ENCODE peak calls at places on chromosome 11, in four cellular contexts. One of them, this sample, is unnamed.

GRCh38 chr11:126060651-126061220 is 1.9 kb downstream of the CDON start:
- DNase-seq in IMR-90: no peak
- DNase-seq in A549: no peak
- DNase-seq in adrenal gland: no peak
- DNase-seq in this sample: no peak

GRCh38 chr11:124754710-124755109 is 2.7 kb upstream of the VSIG2 start:
- DNase-seq in IMR-90: no peak
- DNase-seq in A549: no peak
- DNase-seq in adrenal gland: no peak
- DNase-seq in this sample: no peak

GRCh38 chr11:92627615-92628201 is 341.7 kb upstream of the MTNR1B start:
- DNase-seq in IMR-90: peak; percentile 31
- DNase-seq in A549: no peak
- DNase-seq in adrenal gland: no peak
- DNase-seq in this sample: no peak

GRCh38 chr11:115676206-115676605 is 172.0 kb upstream of the CADM1 start:
- DNase-seq in IMR-90: no peak
- DNase-seq in A549: no peak
- DNase-seq in adrenal gland: no peak
- DNase-seq in this sample: no peak

GRCh38 chr11:35567737-35568465 is 42.5 kb upstream of the PAMR1 start:
- DNase-seq in IMR-90: peak; percentile 65
- DNase-seq in A549: no peak
- DNase-seq in adrenal gland: no peak
- DNase-seq in this sample: no peak

GRCh38 chr11:92302766-92303165 is 78.1 kb downstream of the FAT3 start:
- DNase-seq in IMR-90: peak; percentile 18
- DNase-seq in A549: no peak
- DNase-seq in adrenal gland: no peak
- DNase-seq in this sample: no peak

GRCh38 chr11:44189986-44190882 is 94.8 kb downstream of the EXT2 start:
- DNase-seq in IMR-90: no peak
- DNase-seq in A549: no peak
- DNase-seq in adrenal gland: no peak
- DNase-seq in this sample: no peak

GRCh38 chr11:44130751-44131150 is 35.3 kb downstream of the EXT2 start:
- DNase-seq in IMR-90: no peak
- DNase-seq in A549: no peak
- DNase-seq in adrenal gland: no peak
- DNase-seq in this sample: no peak

GRCh38 chr11:72423840-72424239 is 10.5 kb downstream of the CLPB start:
- DNase-seq in IMR-90: no peak
- DNase-seq in A549: no peak
- DNase-seq in adrenal gland: no peak
- DNase-seq in this sample: no peak

GRCh38 chr11:112173152-112173551 is 2.2 kb upstream of the BCO2 start:
- DNase-seq in IMR-90: no peak
- DNase-seq in A549: no peak
- DNase-seq in adrenal gland: peak; percentile 24
- DNase-seq in this sample: no peak

GRCh38 chr11:72333657-72334056 is 89.7 kb upstream of the PHOX2A start:
- DNase-seq in IMR-90: no peak
- DNase-seq in A549: no peak
- DNase-seq in adrenal gland: no peak
- DNase-seq in this sample: no peak

GRCh38 chr11:350723-351255 is 18.5 kb upstream of the B4GALNT4 start:
- DNase-seq in IMR-90: no peak
- DNase-seq in A549: no peak
- DNase-seq in adrenal gland: no peak
- DNase-seq in this sample: no peak

GRCh38 chr11:3021125-3021524 is 29.0 kb upstream of the NAP1L4 start:
- DNase-seq in IMR-90: peak; percentile 16
- DNase-seq in A549: peak; percentile 60
- DNase-seq in adrenal gland: no peak
- DNase-seq in this sample: no peak

GRCh38 chr11:117591316-117592039 is 205.5 kb downstream of the DSCAML1 start:
- DNase-seq in IMR-90: no peak
- DNase-seq in A549: no peak
- DNase-seq in adrenal gland: no peak
- DNase-seq in this sample: no peak

GRCh38 chr11:113505541-113506375 is 30.6 kb upstream of the DRD2 start:
- DNase-seq in IMR-90: peak; percentile 36
- DNase-seq in A549: no peak
- DNase-seq in adrenal gland: no peak
- DNase-seq in this sample: no peak

GRCh38 chr11:12496181-12497025 is 119.0 kb downstream of the PARVA start:
- DNase-seq in IMR-90: peak; percentile 40
- DNase-seq in A549: no peak
- DNase-seq in adrenal gland: no peak
- DNase-seq in this sample: no peak

GRCh38 chr11:27248430-27249207 is 114.4 kb downstream of the CCDC34 start:
- DNase-seq in IMR-90: no peak
- DNase-seq in A549: no peak
- DNase-seq in adrenal gland: no peak
- DNase-seq in this sample: no peak

GRCh38 chr11:22832315-22833041 is 2.9 kb upstream of the SVIP start:
- DNase-seq in IMR-90: no peak
- DNase-seq in A549: peak; percentile 4
- DNase-seq in adrenal gland: no peak
- DNase-seq in this sample: no peak

GRCh38 chr11:84398017-84398626 is 1112.0 kb upstream of the CCDC90B start:
- DNase-seq in IMR-90: peak; percentile 1
- DNase-seq in A549: peak; percentile 4
- DNase-seq in adrenal gland: peak; percentile 18
- DNase-seq in this sample: no peak

GRCh38 chr11:111530091-111530490 is 10.4 kb upstream of the LAYN start:
- DNase-seq in IMR-90: no peak
- DNase-seq in A549: no peak
- DNase-seq in adrenal gland: no peak
- DNase-seq in this sample: no peak

GRCh38 chr11:114282488-114282887 is 13.7 kb upstream of the NNMT start:
- DNase-seq in IMR-90: no peak
- DNase-seq in A549: no peak
- DNase-seq in adrenal gland: no peak
- DNase-seq in this sample: no peak

GRCh38 chr11:61675826-61676225 is 4.4 kb upstream of the DAGLA start:
- DNase-seq in IMR-90: peak; percentile 29
- DNase-seq in A549: no peak
- DNase-seq in adrenal gland: no peak
- DNase-seq in this sample: no peak

GRCh38 chr11:71459767-71460320 is 6.8 kb downstream of the NADSYN1 start:
- DNase-seq in IMR-90: no peak
- DNase-seq in A549: no peak
- DNase-seq in adrenal gland: no peak
- DNase-seq in this sample: peak; percentile 30

GRCh38 chr11:126284829-126285228 is 1.9 kb downstream of the TIRAP start:
- DNase-seq in IMR-90: peak; percentile 96
- DNase-seq in A549: peak; percentile 19
- DNase-seq in adrenal gland: peak; percentile 89
- DNase-seq in this sample: peak; percentile 82

GRCh38 chr11:105132716-105133511 is 6.7 kb downstream of the CARD18 start:
- DNase-seq in IMR-90: peak; percentile 89
- DNase-seq in A549: no peak
- DNase-seq in adrenal gland: no peak
- DNase-seq in this sample: no peak

GRCh38 chr11:27282141-27282590 is 80.8 kb downstream of the CCDC34 start:
- DNase-seq in IMR-90: peak; percentile 90
- DNase-seq in A549: no peak
- DNase-seq in adrenal gland: peak; percentile 74
- DNase-seq in this sample: peak; percentile 76

GRCh38 chr11:35798983-35799382 is 136.4 kb downstream of the TRIM44 start:
- DNase-seq in IMR-90: no peak
- DNase-seq in A549: no peak
- DNase-seq in adrenal gland: no peak
- DNase-seq in this sample: no peak

GRCh38 chr11:119340335-119341221 is at the start of gene C1QTNF5:
- DNase-seq in IMR-90: peak; percentile 57
- DNase-seq in A549: no peak
- DNase-seq in adrenal gland: peak; percentile 73
- DNase-seq in this sample: peak; percentile 82

GRCh38 chr11:97269527-97269926 is 879.7 kb downstream of the JRKL start:
- DNase-seq in IMR-90: no peak
- DNase-seq in A549: no peak
- DNase-seq in adrenal gland: no peak
- DNase-seq in this sample: no peak

DNA sequence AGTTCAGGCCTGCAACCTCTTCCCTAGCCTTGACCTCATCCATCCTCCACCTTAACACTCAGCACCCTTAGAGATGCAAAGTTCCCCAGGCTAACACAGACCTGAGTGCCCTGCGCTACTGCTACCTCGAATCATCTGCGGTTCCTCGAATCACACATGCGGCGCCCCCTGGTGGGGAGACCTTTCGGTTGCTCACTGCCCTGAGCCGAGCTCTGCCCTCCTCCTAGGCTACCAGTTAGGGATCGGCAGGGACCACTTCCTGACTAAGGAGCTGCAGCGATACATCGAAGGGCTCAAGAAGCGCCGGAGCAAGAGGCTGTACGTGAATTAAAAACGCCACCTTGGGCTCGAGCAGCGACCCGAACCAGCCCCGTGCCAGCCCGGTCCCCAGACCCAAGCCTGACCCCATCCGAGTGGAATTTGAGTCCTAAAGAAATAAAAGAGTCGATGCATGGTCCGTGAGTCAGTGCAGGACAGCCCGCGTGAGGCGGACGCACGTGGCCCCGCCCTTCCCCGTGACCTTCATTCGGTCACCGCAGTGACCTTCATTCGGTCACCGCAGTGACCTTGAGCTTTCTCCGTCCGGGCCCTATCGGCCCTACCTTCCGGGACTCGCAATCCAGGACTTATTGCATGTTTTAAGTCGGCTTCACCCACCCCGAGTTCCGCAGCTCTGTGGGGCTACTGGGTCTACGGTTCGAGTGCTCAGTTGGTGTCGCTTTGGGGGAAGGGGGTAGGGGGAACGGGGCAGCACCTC is 830 bp upstream of the ESRRA start:
- DNase-seq in IMR-90: peak; percentile 85
- DNase-seq in A549: peak; percentile 96
- DNase-seq in adrenal gland: peak; percentile 93
- DNase-seq in this sample: peak; percentile 88
- TF ChIP-seq POLR2A in IMR-90: no peak
- TF ChIP-seq POLR2A in A549: peak; percentile 42
- TF ChIP-seq POLR2A in adrenal gland: peak; percentile 57
- TF ChIP-seq POLR2A in this sample: peak; percentile 5

DNA sequence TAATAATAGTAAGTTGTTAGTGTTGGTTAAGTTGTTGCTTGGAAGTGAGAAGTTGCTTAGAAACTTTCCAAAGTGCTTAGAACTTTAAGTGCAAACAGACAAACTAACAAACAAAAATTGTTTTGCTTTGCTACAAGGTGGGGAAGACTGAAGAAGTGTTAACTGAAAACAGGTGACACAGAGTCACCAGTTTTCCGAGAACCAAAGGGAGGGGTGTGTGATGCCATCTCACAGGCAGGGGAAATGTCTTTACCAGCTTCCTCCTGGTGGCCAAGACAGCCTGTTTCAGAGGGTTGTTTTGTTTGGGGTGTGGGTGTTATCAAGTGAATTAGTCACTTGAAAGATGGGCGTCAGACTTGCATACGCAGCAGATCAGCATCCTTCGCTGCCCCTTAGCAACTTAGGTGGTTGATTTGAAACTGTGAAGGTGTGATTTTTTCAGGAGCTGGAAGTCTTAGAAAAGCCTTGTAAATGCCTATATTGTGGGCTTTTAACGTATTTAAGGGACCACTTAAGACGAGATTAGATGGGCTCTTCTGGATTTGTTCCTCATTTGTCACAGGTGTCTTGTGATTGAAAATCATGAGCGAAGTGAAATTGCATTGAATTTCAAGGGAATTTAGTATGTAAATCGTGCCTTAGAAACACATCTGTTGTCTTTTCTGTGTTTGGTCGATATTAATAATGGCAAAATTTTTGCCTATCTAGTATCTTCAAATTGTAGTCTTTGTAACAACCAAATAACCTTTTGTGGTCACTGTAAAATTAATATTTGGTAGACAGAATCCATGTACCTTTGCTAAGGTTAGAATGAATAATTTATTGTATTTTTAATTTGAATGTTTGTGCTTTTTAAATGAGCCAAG is 2.7 kb downstream of the NEAT1 start:
- DNase-seq in IMR-90: peak; percentile 78
- DNase-seq in A549: no peak
- DNase-seq in adrenal gland: no peak
- DNase-seq in this sample: peak; percentile 40
- TF ChIP-seq POLR2A in IMR-90: peak; percentile 49
- TF ChIP-seq POLR2A in A549: no peak
- TF ChIP-seq POLR2A in adrenal gland: no peak
- TF ChIP-seq POLR2A in this sample: peak; percentile 42

GRCh38 chr11:76184551-76184993 is 21.7 kb downstream of the WNT11 start:
- DNase-seq in IMR-90: peak; percentile 15
- DNase-seq in A549: no peak
- DNase-seq in adrenal gland: no peak
- DNase-seq in this sample: no peak
- TF ChIP-seq POLR2A in IMR-90: no peak
- TF ChIP-seq POLR2A in A549: no peak
- TF ChIP-seq POLR2A in adrenal gland: no peak
- TF ChIP-seq POLR2A in this sample: no peak

GRCh38 chr11:6206456-6207180 is 1.3 kb downstream of the C11orf42 start:
- DNase-seq in IMR-90: no peak
- DNase-seq in A549: no peak
- DNase-seq in adrenal gland: no peak
- DNase-seq in this sample: no peak

GRCh38 chr11:6202036-6202435 is 3.0 kb downstream of the OR52W1 start:
- DNase-seq in IMR-90: peak; percentile 23
- DNase-seq in A549: no peak
- DNase-seq in adrenal gland: no peak
- DNase-seq in this sample: no peak

GRCh38 chr11:6205366-6205765 is at the start of gene C11orf42:
- DNase-seq in IMR-90: no peak
- DNase-seq in A549: no peak
- DNase-seq in adrenal gland: no peak
- DNase-seq in this sample: no peak

GRCh38 chr11:6203327-6203726 is 2.0 kb upstream of the C11orf42 start:
- DNase-seq in IMR-90: no peak
- DNase-seq in A549: no peak
- DNase-seq in adrenal gland: no peak
- DNase-seq in this sample: no peak

GRCh38 chr11:6204708-6205107 is 649 bp upstream of the C11orf42 start:
- DNase-seq in IMR-90: no peak
- DNase-seq in A549: no peak
- DNase-seq in adrenal gland: no peak
- DNase-seq in this sample: no peak
- TF ChIP-seq POLR2A in IMR-90: no peak
- TF ChIP-seq POLR2A in A549: no peak
- TF ChIP-seq POLR2A in adrenal gland: no peak
- TF ChIP-seq POLR2A in this sample: no peak

DNA sequence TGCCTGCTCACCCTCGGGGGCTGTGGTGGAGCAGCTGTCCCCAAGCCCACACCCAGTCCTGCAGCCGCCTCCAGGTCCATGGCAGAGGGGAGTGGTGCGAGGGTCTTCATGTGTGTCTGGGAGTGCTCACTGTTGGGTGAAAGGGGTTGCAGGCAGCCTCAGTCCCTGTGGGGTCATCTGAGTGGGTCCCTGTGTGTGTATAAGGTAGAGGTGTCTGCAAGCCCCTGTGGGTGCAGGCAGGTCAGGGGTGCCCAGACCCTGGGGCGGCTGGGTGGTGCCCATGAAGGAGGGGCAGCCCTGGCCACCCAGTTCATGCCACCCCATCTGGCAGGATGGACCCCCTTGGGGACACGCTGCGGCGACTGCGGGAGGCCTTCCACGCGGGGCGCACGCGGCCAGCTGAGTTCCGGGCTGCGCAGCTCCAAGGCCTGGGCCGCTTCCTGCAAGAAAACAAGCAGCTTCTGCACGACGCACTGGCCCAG is 4.9 kb downstream of the ALDH3B1 start:
- DNase-seq in IMR-90: no peak
- DNase-seq in A549: no peak
- DNase-seq in adrenal gland: no peak
- DNase-seq in this sample: no peak
- TF ChIP-seq POLR2A in IMR-90: no peak
- TF ChIP-seq POLR2A in A549: peak; percentile 33
- TF ChIP-seq POLR2A in adrenal gland: no peak
- TF ChIP-seq POLR2A in this sample: no peak

This sample was measured in ovary.